ENCODE peak calls at places on chromosomes 13 and 19, in five cellular contexts. H, X, B, K and G are unnamed samples.

GRCh38 chr13:72535076-72535475 is 192.4 kb downstream of the MZT1 start:
- DNase-seq in H (no peak), X (no peak), B (no peak), K (no peak), G (no peak)

GRCh38 chr13:20456737-20457136 is 68.9 kb downstream of the CRYL1 start:
- DNase-seq in H (no peak), X (no peak), B (no peak), K (no peak), G (no peak)

GRCh38 chr19:14146789-14147216 is 10.4 kb upstream of the ASF1B start:
- DNase-seq in H (no peak), X (no peak), B (no peak), K (peak), G (no peak)

GRCh38 chr13:23279321-23279720 is 98.5 kb downstream of the SGCG start:
- DNase-seq in H (no peak), X (no peak), B (no peak), K (no peak), G (no peak)

GRCh38 chr13:113643593-113643992 is 14.4 kb downstream of the ATP4B start:
- DNase-seq in H (no peak), X (no peak), B (no peak), K (no peak), G (no peak)

GRCh38 chr13:98123176-98123575 is 19.7 kb upstream of the FARP1 start:
- DNase-seq in H (no peak), X (no peak), B (no peak), K (no peak), G (no peak)

GRCh38 chr19:58154679-58155648 is 4.4 kb upstream of the ZNF329 start:
- DNase-seq in H (peak), X (peak), B (peak), K (peak), G (peak)

GRCh38 chr19:10339380-10339960 is at the start of gene ICAM3:
- DNase-seq in H (peak), X (peak), B (no peak), K (no peak), G (no peak)

GRCh38 chr19:3979289-3979673 is 6.0 kb downstream of the EEF2 start:
- DNase-seq in H (no peak), X (no peak), B (no peak), K (no peak), G (no peak)

GRCh38 chr19:1249990-1250298 is 1.6 kb downstream of the MIDN start:
- DNase-seq in H (no peak), X (no peak), B (no peak), K (no peak), G (no peak)

GRCh38 chr13:55517312-55517711 is 1623.4 kb upstream of the PRR20A start:
- DNase-seq in H (no peak), X (no peak), B (no peak), K (no peak), G (no peak)

GRCh38 chr19:1173160-1173844 is 766 bp downstream of the SBNO2 start:
- DNase-seq in H (no peak), X (no peak), B (no peak), K (no peak), G (peak)

GRCh38 chr19:6236310-6237291 is 43.2 kb downstream of the MLLT1 start:
- DNase-seq in H (no peak), X (no peak), B (no peak), K (no peak), G (no peak)

GRCh38 chr13:83877901-83878300 is 4.4 kb downstream of the SLITRK1 start:
- DNase-seq in H (no peak), X (no peak), B (no peak), K (no peak), G (no peak)

GRCh38 chr19:9860407-9860806 is 25.3 kb downstream of the PIN1 start:
- DNase-seq in H (no peak), X (no peak), B (no peak), K (no peak), G (no peak)

GRCh38 chr19:9159891-9160290 is 18.9 kb upstream of the OR7D2 start:
- DNase-seq in H (no peak), X (no peak), B (no peak), K (no peak), G (no peak)

GRCh38 chr13:44306401-44307192 is 67.0 kb upstream of the SERP2 start:
- DNase-seq in H (no peak), X (no peak), B (peak), K (peak), G (peak)

GRCh38 chr19:4908311-4908710 is 990 bp upstream of the UHRF1 start:
- DNase-seq in H (no peak), X (no peak), B (no peak), K (no peak), G (no peak)

GRCh38 chr19:56252699-56253422 is 19.7 kb upstream of the EDDM13 start:
- DNase-seq in H (peak), X (peak), B (peak), K (peak), G (peak)

GRCh38 chr19:46040952-46041500 is at the start of gene IGFL4:
- DNase-seq in H (no peak), X (no peak), B (no peak), K (no peak), G (no peak)

GRCh38 chr19:5250127-5250659 is 90.4 kb downstream of the PTPRS start:
- DNase-seq in H (no peak), X (no peak), B (no peak), K (no peak), G (peak)

GRCh38 chr19:58578430-58578925 is 5.3 kb upstream of the MZF1 start:
- DNase-seq in H (no peak), X (no peak), B (no peak), K (no peak), G (no peak)

GRCh38 chr13:99267927-99268326 is 9.7 kb upstream of the GPR18 start:
- DNase-seq in H (no peak), X (no peak), B (no peak), K (no peak), G (no peak)